ENCODE peak calls at places on chromosomes 2 and 18, in seven cellular contexts. Q is Ammon's horn; M is adrenal gland; F is stimulated activated naive CD4-positive, alpha-beta T cell treated with Interleukin-2 at 50 U/mL for 16 hours; V is ovary; B is RPMI7951; R is CD8-positive, alpha-beta memory T cell. A is an unnamed sample.

GRCh38 chr2:215365184-215365658 is 53.4 kb downstream of the ATIC start:
- DNase-seq in B (no peak), Q (no peak), F (no peak), M (no peak), R (no peak), V (no peak), A (no peak)

GRCh38 chr18:23226386-23226785 is 91.1 kb downstream of the CABLES1 start:
- DNase-seq in F (no peak), Q (no peak), R (peak; percentile 11), B (no peak), V (no peak), M (no peak), A (no peak)

GRCh38 chr18:48031011-48031480 is 100.6 kb upstream of the SMAD2 start:
- DNase-seq in M (peak; percentile 76), R (no peak), F (no peak), B (peak; percentile 45), Q (peak; percentile 76), V (peak; percentile 61), A (peak; percentile 8)

GRCh38 chr2:130754811-130755210 is 529 bp upstream of the AMER3 start:
- DNase-seq in M (no peak), V (no peak), R (no peak), B (no peak), Q (no peak), F (no peak), A (no peak)

GRCh38 chr2:33782395-33783239 is 183.5 kb upstream of the FAM98A start:
- DNase-seq in F (no peak), B (peak; percentile 33), V (no peak), M (no peak), Q (no peak), R (no peak), A (no peak)

GRCh38 chr18:31679133-31679731 is 5.1 kb downstream of the B4GALT6 start:
- DNase-seq in R (no peak), F (no peak), B (peak; percentile 24), V (no peak), M (peak; percentile 19), Q (no peak), A (no peak)

GRCh38 chr2:196851068-196851467 is 41.9 kb upstream of the C2orf66 start:
- DNase-seq in V (no peak), F (no peak), M (no peak), B (no peak), R (no peak), Q (no peak), A (no peak)

GRCh38 chr2:229669841-229670240 is 44.5 kb downstream of the DNER start:
- DNase-seq in M (no peak), F (no peak), B (peak; percentile 26), V (no peak), R (no peak), Q (peak; percentile 47), A (no peak)

GRCh38 chr18:27604583-27604982 is 419.5 kb upstream of the CHST9 start:
- DNase-seq in Q (no peak), R (no peak), F (no peak), M (no peak), B (peak; percentile 8), V (no peak), A (no peak)

GRCh38 chr2:8608411-8608954 is 73.4 kb upstream of the ID2 start:
- DNase-seq in V (no peak), R (no peak), Q (no peak), B (no peak), M (no peak), F (no peak), A (no peak)

GRCh38 chr2:221731432-221731831 is 159.3 kb upstream of the EPHA4 start:
- DNase-seq in Q (no peak), V (no peak), M (no peak), R (no peak), F (no peak), B (no peak), A (no peak)

GRCh38 chr2:128734521-128735295 is 416.0 kb upstream of the HS6ST1 start:
- DNase-seq in F (no peak), V (no peak), Q (no peak), B (peak; percentile 46), R (no peak), M (peak; percentile 51), A (no peak)

GRCh38 chr18:2087877-2088673 is 483.2 kb downstream of the METTL4 start:
- DNase-seq in M (no peak), R (no peak), V (no peak), B (no peak), F (no peak), Q (no peak), A (no peak)

A was measured in hippocampal formation.